ENCODE peak calls at places on chromosomes 16 and 17, in eight cellular contexts. D is choroid plexus epithelial cell, W is astrocyte of the spinal cord, A is uterus, F is AG09309, Y is cardiac muscle cell, Q is epithelial cell of esophagus, G is breast epithelium. J is an unnamed sample.

GRCh38 chr17:20944014-20944905 is 98.6 kb downstream of the USP22 start:
- DNase-seq in A (no peak), G (peak; percentile 57), D (peak; percentile 60), Y (peak; percentile 49), W (no peak), Q (peak; percentile 75), F (no peak), J (peak; percentile 74)

GRCh38 chr17:30449480-30449879 is 27.7 kb upstream of the GOSR1 start:
- DNase-seq in A (peak; percentile 36), G (no peak), D (peak; percentile 19), Q (no peak), F (no peak), Y (no peak), W (peak; percentile 46), J (peak; percentile 12)

GRCh38 chr17:41784207-41784744 is 2.2 kb downstream of the JUP start:
- DNase-seq in G (peak; percentile 45), Y (peak; percentile 64), Q (peak; percentile 94), A (peak; percentile 59), D (peak; percentile 74), F (no peak), W (no peak), J (peak; percentile 14)

GRCh38 chr17:12680407-12680897 is 14.8 kb downstream of the MYOCD start:
- DNase-seq in F (no peak), D (no peak), G (no peak), Q (no peak), A (no peak), W (no peak), Y (no peak), J (no peak)

GRCh38 chr17:79513805-79514535 is 96.9 kb downstream of the RBFOX3 start:
- DNase-seq in Y (no peak), W (no peak), A (no peak), D (no peak), F (no peak), G (no peak), Q (no peak), J (no peak)

GRCh38 chr17:39270923-39271322 is 45.2 kb upstream of the STAC2 start:
- DNase-seq in Q (peak; percentile 29), G (no peak), A (no peak), D (peak; percentile 73), Y (no peak), F (peak; percentile 87), W (peak; percentile 46), J (peak; percentile 10)

GRCh38 chr16:7651803-7652570 is 319.3 kb downstream of the RBFOX1 start:
- DNase-seq in F (no peak), W (no peak), Q (no peak), Y (no peak), D (no peak), G (no peak), A (no peak), J (no peak)

GRCh38 chr17:6239237-6239798 is 169.1 kb downstream of the WSCD1 start:
- DNase-seq in Y (no peak), Q (peak; percentile 51), A (no peak), F (no peak), G (no peak), D (no peak), W (no peak), J (no peak)

GRCh38 chr17:5838661-5839300 is 231.4 kb upstream of the WSCD1 start:
- DNase-seq in A (no peak), W (no peak), Y (no peak), Q (no peak), G (no peak), F (no peak), D (no peak), J (no peak)

GRCh38 chr17:47996201-47996600 is 25.3 kb downstream of the CDK5RAP3 start:
- DNase-seq in Q (no peak), A (no peak), W (no peak), Y (no peak), F (no peak), G (no peak), D (no peak), J (no peak)

GRCh38 chr16:2148714-2149629 is 547 bp downstream of the RAB26 start:
- DNase-seq in A (no peak), Y (no peak), Q (peak; percentile 29), G (no peak), F (no peak), D (no peak), W (no peak), J (no peak)

GRCh38 chr16:70331588-70332358 is 14.9 kb upstream of the DDX19A start:
- DNase-seq in W (no peak), A (peak; percentile 31), F (no peak), D (peak; percentile 20), G (no peak), Q (peak; percentile 18), Y (peak; percentile 9), J (no peak)

GRCh38 chr16:5502467-5502869 is 404.9 kb upstream of the EEF2KMT start:
- DNase-seq in Y (peak; percentile 63), A (no peak), W (no peak), F (no peak), G (no peak), D (no peak), Q (no peak), J (no peak)

GRCh38 chr17:1896243-1897163 is 66.7 kb downstream of the RPA1 start:
- DNase-seq in F (no peak), A (no peak), G (no peak), Q (no peak), D (no peak), Y (no peak), W (no peak), J (no peak)

GRCh38 chr16:11140867-11141266 is 115.1 kb downstream of the SOCS1 start:
- DNase-seq in Y (no peak), W (no peak), Q (no peak), D (no peak), F (no peak), G (no peak), A (no peak), J (peak; percentile 65)
- TF ChIP-seq CTCF in Y (no peak), W (no peak), Q (no peak), D (no peak), F (no peak), G (no peak), A (no peak), J (no peak)

DNA sequence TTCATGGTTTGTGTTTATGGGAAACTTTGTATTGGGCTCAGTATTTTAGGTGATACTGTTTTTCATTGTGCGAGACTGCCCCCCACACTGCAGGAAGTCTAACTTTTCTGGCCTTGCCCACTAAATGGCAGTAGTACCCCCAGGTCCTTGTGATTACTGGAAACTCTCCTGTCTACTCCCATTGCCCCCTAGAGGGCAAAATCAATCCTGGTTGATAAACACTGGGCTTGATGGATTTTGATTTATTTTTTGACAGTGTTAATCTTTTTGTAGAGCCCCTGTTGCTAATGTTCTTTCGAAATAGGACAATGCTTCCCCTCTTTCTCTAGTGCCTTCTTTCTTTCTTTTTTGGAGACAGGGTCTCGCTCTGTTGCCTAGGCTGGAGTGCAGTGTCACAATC is 15.5 kb downstream of the METTL9 start:
- DNase-seq in Q (no peak), A (no peak), F (no peak), W (no peak), D (no peak), G (no peak), Y (no peak), J (no peak)
- TF ChIP-seq CTCF in Q (peak; percentile 9), A (no peak), F (no peak), W (no peak), D (peak; percentile 6), G (no peak), Y (no peak), J (no peak)

DNA sequence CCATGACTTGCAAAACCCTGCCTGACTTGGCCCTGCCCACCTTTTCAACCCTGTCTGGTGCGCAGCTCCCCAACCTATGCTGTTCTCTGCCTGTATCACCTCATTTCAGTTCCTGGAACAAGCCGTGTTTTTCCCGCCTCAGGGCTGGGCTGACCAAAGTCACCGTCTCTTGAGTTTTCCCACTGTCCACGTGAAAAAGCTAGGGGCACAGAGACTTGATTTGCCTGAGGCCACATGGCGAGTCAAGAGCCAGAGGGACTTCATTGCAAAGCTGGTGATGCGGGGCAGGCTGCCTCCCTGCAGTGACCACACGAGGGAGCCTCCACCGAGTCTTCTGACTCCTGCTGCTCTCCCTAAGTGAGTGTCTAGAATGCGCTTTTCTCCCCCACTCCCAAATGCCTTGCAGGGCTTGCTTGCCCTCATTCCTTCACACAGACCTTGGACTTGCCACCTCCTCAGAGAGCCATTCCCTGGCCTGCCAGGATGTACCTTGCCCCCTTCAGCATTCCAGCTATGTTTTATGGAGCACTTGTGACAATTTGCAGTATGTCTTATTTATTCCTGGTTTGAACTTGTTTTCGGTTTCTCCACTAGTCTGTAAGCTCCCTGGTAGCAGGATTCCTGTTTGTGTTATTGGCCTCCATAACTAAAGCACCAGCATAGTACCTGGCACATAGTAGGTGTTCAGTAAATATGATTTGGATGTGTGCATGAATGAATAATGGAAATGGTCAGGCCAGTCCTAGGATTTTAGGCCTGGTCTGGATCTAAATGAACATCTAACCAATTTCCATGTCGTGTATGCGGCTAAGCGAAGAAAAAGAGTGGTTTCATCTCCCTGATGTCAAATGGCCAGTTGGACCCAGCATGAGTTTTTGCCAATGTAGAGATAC is 252.3 kb downstream of the SNX29 start:
- DNase-seq in D (peak; percentile 76), Y (peak; percentile 73), Q (peak; percentile 52), W (peak; percentile 62), F (peak; percentile 71), A (peak; percentile 27), G (peak; percentile 18), J (peak; percentile 16)
- TF ChIP-seq CTCF in D (peak; percentile 92), Y (peak; percentile 81), Q (peak; percentile 65), W (peak; percentile 90), F (peak; percentile 92), A (peak; percentile 39), G (no peak), J (peak; percentile 10)

GRCh38 chr16:89045181-89045815 is 48.4 kb upstream of the ACSF3 start:
- DNase-seq in Q (no peak), F (no peak), D (no peak), A (no peak), G (no peak), W (no peak), Y (no peak), J (no peak)

GRCh38 chr16:89041571-89042481 is 51.8 kb upstream of the ACSF3 start:
- DNase-seq in G (no peak), Q (no peak), Y (no peak), D (no peak), W (no peak), A (no peak), F (no peak), J (no peak)

GRCh38 chr16:89044394-89045180 is 49.1 kb upstream of the ACSF3 start:
- DNase-seq in A (no peak), Q (no peak), D (no peak), Y (no peak), F (no peak), G (no peak), W (no peak), J (no peak)

GRCh38 chr16:89042711-89043551 is 50.7 kb upstream of the ACSF3 start:
- DNase-seq in D (no peak), G (no peak), Y (no peak), W (no peak), Q (no peak), A (no peak), F (no peak), J (no peak)

GRCh38 chr16:89043636-89044393 is 49.8 kb upstream of the ACSF3 start:
- DNase-seq in Q (no peak), A (no peak), G (no peak), W (no peak), D (no peak), F (no peak), Y (no peak), J (no peak)
- TF ChIP-seq CTCF in Q (no peak), A (no peak), G (no peak), W (no peak), D (no peak), F (no peak), Y (no peak), J (no peak)

GRCh38 chr16:80974649-80975376 is 31.9 kb downstream of the CMC2 start:
- DNase-seq in G (no peak), Y (peak; percentile 55), D (peak; percentile 43), W (no peak), A (no peak), Q (no peak), F (no peak), J (no peak)
- TF ChIP-seq CTCF in G (no peak), Y (peak; percentile 52), D (peak; percentile 58), W (peak; percentile 42), A (no peak), Q (peak; percentile 36), F (no peak), J (no peak)

J was measured in adrenal gland.